ENCODE peak calls at places on chromosomes 11 and 22, in seven cellular contexts. T is lower leg skin, L is cardiac muscle cell, J is left lung, C is astrocyte of the spinal cord, D is lung, Z is fibroblast of lung. E is an unnamed sample.

GRCh38 chr11:62593434-62594044 is 2.2 kb upstream of the TUT1 start:
- DNase-seq in T (peak), L (peak), J (peak), C (peak), D (peak), Z (peak), E (peak)

GRCh38 chr11:17531818-17532131 is 12.4 kb downstream of the USH1C start:
- DNase-seq in T (no peak), L (peak), J (no peak), C (no peak), D (no peak), Z (no peak), E (no peak)

GRCh38 chr22:19831016-19831415 is 23.7 kb downstream of the GNB1L start:
- DNase-seq in T (no peak), L (no peak), J (no peak), C (no peak), D (no peak), Z (no peak), E (no peak)

GRCh38 chr11:116506446-116506845 is 266.3 kb downstream of the BUD13 start:
- DNase-seq in T (peak), L (no peak), J (no peak), C (no peak), D (no peak), Z (no peak), E (no peak)

GRCh38 chr11:117226388-117227385 is 5.2 kb downstream of the PCSK7 start:
- DNase-seq in T (peak), L (peak), J (no peak), C (peak), D (no peak), Z (peak), E (peak)

GRCh38 chr11:32858731-32859130 is 29.0 kb downstream of the PRRG4 start:
- DNase-seq in T (no peak), L (no peak), J (no peak), C (no peak), D (no peak), Z (no peak), E (no peak)

GRCh38 chr11:117180661-117181585 is 2.4 kb downstream of the SIDT2 start:
- DNase-seq in T (peak), L (peak), J (peak), C (peak), D (peak), Z (peak), E (peak)

GRCh38 chr11:119121811-119122124 is 388 bp downstream of the HINFP start:
- DNase-seq in T (no peak), L (no peak), J (no peak), C (no peak), D (no peak), Z (no peak), E (no peak)

GRCh38 chr11:68441466-68442230 is 18.9 kb upstream of the PPP6R3 start:
- DNase-seq in T (no peak), L (peak), J (no peak), C (peak), D (no peak), Z (peak), E (peak)

GRCh38 chr11:125342281-125342980 is 153.6 kb downstream of the FEZ1 start:
- DNase-seq in T (no peak), L (no peak), J (no peak), C (no peak), D (no peak), Z (no peak), E (no peak)

GRCh38 chr11:6611092-6612007 is 666 bp downstream of the TAF10 start:
- DNase-seq in T (peak), L (peak), J (peak), C (peak), D (peak), Z (peak), E (peak)

GRCh38 chr11:61810671-61811175 is 6.1 kb downstream of the FADS1 start:
- DNase-seq in T (no peak), L (no peak), J (no peak), C (no peak), D (no peak), Z (no peak), E (no peak)

GRCh38 chr11:87437133-87437843 is 399.6 kb downstream of the TMEM135 start:
- DNase-seq in T (no peak), L (no peak), J (no peak), C (no peak), D (no peak), Z (no peak), E (no peak)

GRCh38 chr11:130476200-130476921 is 27.9 kb downstream of the ADAMTS15 start:
- DNase-seq in T (peak), L (no peak), J (no peak), C (no peak), D (no peak), Z (no peak), E (no peak)

GRCh38 chr11:125414121-125414520 is 81.9 kb downstream of the FEZ1 start:
- DNase-seq in T (no peak), L (no peak), J (no peak), C (no peak), D (no peak), Z (no peak), E (no peak)

GRCh38 chr11:117273550-117274289 is 17.4 kb upstream of the BACE1-AS start:
- DNase-seq in T (no peak), L (peak), J (no peak), C (peak), D (no peak), Z (peak), E (peak)

GRCh38 chr11:85627332-85627997 is at the start of gene DLG2:
- DNase-seq in T (no peak), L (peak), J (no peak), C (peak), D (no peak), Z (peak), E (peak)

GRCh38 chr11:2533642-2534115 is 88.9 kb downstream of the KCNQ1 start:
- DNase-seq in T (peak), L (peak), J (peak), C (peak), D (peak), Z (peak), E (peak)

GRCh38 chr11:107040447-107041444 is 22.5 kb upstream of the GUCY1A2 start:
- DNase-seq in T (no peak), L (peak), J (no peak), C (peak), D (no peak), Z (peak), E (peak)

GRCh38 chr11:15673408-15673811 is 558.7 kb downstream of the INSC start:
- DNase-seq in T (no peak), L (peak), J (no peak), C (no peak), D (peak), Z (no peak), E (no peak)

GRCh38 chr11:7020183-7020917 is at the start of the genes NLRP14 and ZNF214:
- DNase-seq in T (peak), L (peak), J (peak), C (peak), D (peak), Z (peak), E (no peak)

GRCh38 chr22:23085785-23086184 is 15.5 kb downstream of the GNAZ start:
- DNase-seq in T (no peak), L (no peak), J (no peak), C (no peak), D (no peak), Z (no peak), E (no peak)

GRCh38 chr11:10592331-10592730 is 23.9 kb upstream of the LYVE1 start:
- DNase-seq in T (no peak), L (peak), J (no peak), C (peak), D (no peak), Z (peak), E (peak)

GRCh38 chr22:44451016-44451415 is 47.0 kb downstream of the RTL6 start:
- DNase-seq in T (peak), L (no peak), J (no peak), C (no peak), D (no peak), Z (no peak), E (no peak)

GRCh38 chr22:46010177-46010867 is 33.4 kb upstream of the WNT7B start:
- DNase-seq in T (no peak), L (peak), J (peak), C (peak), D (no peak), Z (no peak), E (no peak)

GRCh38 chr22:29299136-29299900 is 7.1 kb upstream of the GAS2L1 start:
- DNase-seq in T (peak), L (no peak), J (no peak), C (no peak), D (no peak), Z (no peak), E (no peak)

GRCh38 chr11:35935390-35935789 is 8.5 kb upstream of the LDLRAD3 start:
- DNase-seq in T (no peak), L (no peak), J (no peak), C (no peak), D (no peak), Z (no peak), E (no peak)

GRCh38 chr11:22193348-22194051 is 615 bp downstream of the ANO5 start:
- DNase-seq in T (peak), L (no peak), J (peak), C (no peak), D (peak), Z (no peak), E (no peak)

GRCh38 chr11:32987851-32988250 is 27.8 kb upstream of the DEPDC7 start:
- DNase-seq in T (no peak), L (no peak), J (no peak), C (no peak), D (no peak), Z (no peak), E (no peak)

GRCh38 chr22:35736701-35737100 is 19.0 kb downstream of the APOL5 start:
- DNase-seq in T (no peak), L (no peak), J (no peak), C (no peak), D (no peak), Z (no peak), E (no peak)

GRCh38 chr11:69705901-69706787 is 2.3 kb upstream of the FGF19 start:
- DNase-seq in T (no peak), L (no peak), J (no peak), C (no peak), D (no peak), Z (no peak), E (no peak)

GRCh38 chr22:45203150-45203974 is 37.3 kb downstream of the KIAA0930 start:
- DNase-seq in T (no peak), L (no peak), J (no peak), C (no peak), D (no peak), Z (no peak), E (no peak)

GRCh38 chr11:62850911-62851806 is 11.8 kb upstream of the WDR74 start:
- DNase-seq in T (no peak), L (no peak), J (no peak), C (no peak), D (no peak), Z (no peak), E (peak)

GRCh38 chr11:44535201-44535980 is 30.1 kb upstream of the CD82 start:
- DNase-seq in T (no peak), L (no peak), J (no peak), C (no peak), D (no peak), Z (no peak), E (no peak)

GRCh38 chr22:39128508-39128907 is 24.0 kb downstream of the CBX7 start:
- DNase-seq in T (no peak), L (no peak), J (peak), C (no peak), D (no peak), Z (no peak), E (no peak)

GRCh38 chr22:24466831-24467249 is 28.3 kb upstream of the UPB1 start:
- DNase-seq in T (no peak), L (peak), J (no peak), C (peak), D (no peak), Z (peak), E (peak)

GRCh38 chr11:94740975-94741707 is 27.0 kb upstream of the AMOTL1 start:
- DNase-seq in T (peak), L (peak), J (no peak), C (peak), D (no peak), Z (peak), E (peak)

GRCh38 chr11:31809543-31809856 is 1.6 kb downstream of the PAX6 start:
- DNase-seq in T (no peak), L (no peak), J (no peak), C (no peak), D (no peak), Z (no peak), E (no peak)

DNA sequence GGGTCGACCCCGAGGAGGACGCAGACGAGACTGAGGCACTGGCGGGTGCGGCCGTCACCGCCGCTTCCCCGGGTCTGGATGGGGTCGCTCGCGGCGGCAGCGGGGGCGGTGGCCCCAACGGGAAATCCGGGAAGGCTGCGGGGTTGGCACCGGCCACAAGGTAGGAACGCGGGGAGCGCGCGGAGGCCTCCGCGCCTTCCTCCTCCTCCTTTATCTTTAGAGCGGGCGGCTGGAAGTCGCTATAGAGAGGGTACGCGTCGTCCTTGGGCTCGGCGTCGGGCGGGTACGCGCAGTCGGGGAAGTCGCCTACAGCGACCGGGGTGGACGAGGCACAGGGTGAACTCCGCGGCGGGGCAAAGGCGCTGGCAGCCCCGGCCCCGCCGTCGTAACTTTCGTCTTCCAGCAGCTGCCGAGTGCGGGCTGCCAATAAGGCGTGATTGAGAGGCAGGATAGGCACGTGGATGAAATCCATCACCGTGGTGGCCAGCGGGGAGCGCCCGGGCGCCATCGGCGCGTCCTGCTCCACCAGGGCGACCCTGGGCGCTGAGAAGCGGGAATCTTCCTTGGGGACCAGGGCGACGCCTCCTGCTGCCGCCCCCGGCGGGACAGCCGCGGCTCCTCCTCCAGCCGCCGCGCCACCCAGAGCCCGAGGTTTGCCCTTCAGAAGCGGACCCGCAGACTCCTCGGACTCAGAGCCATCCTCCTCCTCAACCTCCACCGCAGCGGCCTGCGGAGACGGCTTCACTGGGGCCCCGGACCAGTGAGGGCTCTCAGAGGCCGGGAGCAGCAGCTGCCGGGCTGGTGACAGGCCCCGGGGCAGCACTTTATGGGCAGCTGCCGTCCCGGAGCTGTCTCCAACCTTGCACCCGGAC is 1.7 kb downstream of the PGR start:
- DNase-seq in T (peak), L (no peak), J (no peak), C (no peak), D (peak), Z (peak), E (no peak)
- H3K4me3 ChIP-seq in T (peak), L (peak), J (peak), C (peak), D (peak), Z (peak), E (no peak)

GRCh38 chr11:71446942-71447688 is 1.1 kb downstream of the DHCR7 start:
- DNase-seq in T (no peak), L (peak), J (no peak), C (peak), D (peak), Z (peak), E (peak)
- H3K4me3 ChIP-seq in T (peak), L (peak), J (peak), C (peak), D (no peak), Z (peak), E (peak)

GRCh38 chr11:122095950-122096942 is 19.8 kb downstream of the BLID start:
- DNase-seq in T (no peak), L (peak), J (no peak), C (peak), D (no peak), Z (no peak), E (no peak)
- H3K4me3 ChIP-seq in T (no peak), L (no peak), J (no peak), C (peak), D (no peak), Z (peak), E (no peak)

GRCh38 chr22:31754813-31755212 is 994 bp downstream of the DEPDC5 start:
- DNase-seq in T (no peak), L (no peak), J (no peak), C (peak), D (no peak), Z (no peak), E (no peak)
- H3K4me3 ChIP-seq in T (no peak), L (no peak), J (no peak), C (no peak), D (no peak), Z (peak), E (peak)

DNA sequence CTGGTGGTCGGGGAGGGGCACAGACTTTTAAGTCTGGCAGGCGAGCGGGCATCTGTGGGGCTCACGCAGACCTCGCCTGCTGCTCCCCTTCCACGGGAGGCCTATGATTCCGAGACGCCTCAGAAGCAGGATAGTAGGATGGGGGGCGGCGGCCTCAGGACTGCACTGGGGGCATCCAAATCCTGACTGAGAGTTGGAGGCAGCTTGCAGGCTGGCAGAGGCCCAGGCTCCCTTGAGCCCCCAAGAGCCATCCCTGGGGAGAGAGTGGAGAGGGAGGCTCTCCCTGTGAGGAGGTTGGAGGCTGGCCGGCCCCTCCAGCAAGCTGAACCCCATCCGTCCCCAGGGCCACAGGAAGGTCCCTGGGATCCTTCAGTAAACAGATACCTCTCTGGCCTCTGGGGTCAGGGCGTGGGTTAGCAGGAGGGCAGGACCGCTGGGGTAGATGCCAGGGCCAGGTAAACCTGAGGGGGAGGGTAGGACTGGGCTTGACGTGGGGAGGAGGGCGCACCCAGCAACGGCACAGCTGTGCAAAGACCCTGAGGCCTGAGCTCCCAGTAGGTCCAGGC is 33.3 kb downstream of the SBF1 start:
- DNase-seq in T (no peak), L (no peak), J (no peak), C (no peak), D (no peak), Z (no peak), E (no peak)
- H3K4me3 ChIP-seq in T (no peak), L (no peak), J (no peak), C (no peak), D (no peak), Z (no peak), E (no peak)

DNA sequence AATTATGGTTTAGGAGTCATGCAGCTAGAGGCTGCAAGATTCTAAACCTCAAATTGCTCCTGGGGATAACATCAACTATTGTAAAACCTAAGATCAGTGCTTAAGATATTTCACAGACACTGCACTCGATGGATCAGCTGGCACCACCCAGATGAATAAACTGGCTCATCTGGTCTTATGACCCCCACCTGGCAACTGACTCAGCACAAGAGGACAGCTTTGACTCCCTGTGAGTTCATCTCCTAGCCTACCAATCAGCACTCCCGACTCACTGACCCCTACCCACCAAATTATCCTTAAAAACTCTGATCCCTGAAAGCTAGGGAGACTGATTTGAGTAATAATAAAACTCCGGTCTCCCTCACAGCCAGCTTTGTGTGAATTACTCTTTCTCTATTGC is 782 bp upstream of the TTC12 start:
- DNase-seq in T (no peak), L (no peak), J (no peak), C (no peak), D (no peak), Z (no peak), E (no peak)
- H3K4me3 ChIP-seq in T (no peak), L (no peak), J (no peak), C (no peak), D (no peak), Z (no peak), E (no peak)